ENCODE peak calls at places on chromosome 12, in nine cellular contexts. X, G, I, R, V, H, U, S and Z are unnamed samples.

GRCh38 chr12:108337235-108338223 is 1.6 kb downstream of the CMKLR1 start:
- DNase-seq in S (no peak), U (no peak), X (no peak), I (peak), R (no peak), G (no peak), H (no peak), V (peak), Z (no peak)

GRCh38 chr12:112875608-112876007 is 31.2 kb upstream of the OAS1 start:
- DNase-seq in R (no peak), X (no peak), U (no peak), I (no peak), V (no peak), H (no peak), S (no peak), G (no peak), Z (no peak)

GRCh38 chr12:47014474-47014873 is 64.9 kb upstream of the PCED1B start:
- DNase-seq in I (no peak), V (no peak), R (no peak), G (no peak), U (no peak), X (no peak), S (no peak), H (no peak), Z (no peak)

GRCh38 chr12:120247621-120248030 is 17.9 kb downstream of the PXN start:
- DNase-seq in I (no peak), V (no peak), U (no peak), G (no peak), R (no peak), X (no peak), S (no peak), H (no peak), Z (no peak)

GRCh38 chr12:27973487-27973890 is 956 bp upstream of the PTHLH start:
- DNase-seq in V (no peak), X (no peak), U (no peak), H (no peak), G (no peak), R (no peak), S (no peak), I (no peak), Z (no peak)

GRCh38 chr12:56884421-56884820 is 49.8 kb downstream of the SDR9C7 start:
- DNase-seq in V (no peak), G (no peak), X (no peak), I (no peak), H (no peak), U (no peak), R (no peak), S (no peak), Z (no peak)

GRCh38 chr12:109291531-109292341 is 17.3 kb downstream of the FOXN4 start:
- DNase-seq in X (peak), I (peak), R (no peak), V (peak), G (no peak), H (peak), U (no peak), S (no peak), Z (no peak)

GRCh38 chr12:94240171-94240570 is 91.8 kb downstream of the PLXNC1 start:
- DNase-seq in I (no peak), X (no peak), R (no peak), H (no peak), G (no peak), U (no peak), V (no peak), S (no peak), Z (no peak)

GRCh38 chr12:23704992-23705943 is 244.2 kb downstream of the SOX5 start:
- DNase-seq in V (peak), S (no peak), R (no peak), I (no peak), U (no peak), H (no peak), G (no peak), X (no peak), Z (no peak)

GRCh38 chr12:116502989-116503496 is 56.1 kb upstream of the MAP1LC3B2 start:
- DNase-seq in R (no peak), H (no peak), V (no peak), S (no peak), I (no peak), G (no peak), U (no peak), X (no peak), Z (no peak)

GRCh38 chr12:22626429-22626828 is 1.5 kb downstream of the ETNK1 start:
- DNase-seq in X (no peak), S (peak), H (no peak), I (no peak), R (no peak), U (no peak), V (no peak), G (no peak), Z (peak)

GRCh38 chr12:132243596-132244289 is 85.6 kb downstream of the GALNT9 start:
- DNase-seq in S (no peak), H (no peak), X (peak), V (peak), I (no peak), G (no peak), U (no peak), R (no peak), Z (no peak)

GRCh38 chr12:1834186-1834925 is 14.0 kb downstream of the LRTM2 start:
- DNase-seq in X (no peak), G (no peak), R (no peak), V (no peak), H (no peak), U (no peak), S (no peak), I (no peak), Z (no peak)

GRCh38 chr12:93663729-93664084 is 13.5 kb upstream of the CRADD start:
- DNase-seq in V (no peak), U (no peak), S (no peak), G (no peak), X (no peak), I (no peak), R (no peak), H (no peak), Z (no peak)